ENCODE peak calls at places on chromosomes 1 and 21, in six cellular contexts. J is AG10803, E is AG04450, Q is HCT116, A is right lobe of liver, L is lower leg skin. Y is an unnamed sample.

GRCh38 chr1:21326861-21327344 is 36.6 kb upstream of the ECE1 start:
- DNase-seq in Q (no peak), A (no peak), E (no peak), J (no peak), L (no peak), Y (no peak)

GRCh38 chr1:22114083-22115012 is 28.5 kb downstream of the WNT4 start:
- DNase-seq in Q (no peak), L (no peak), E (peak; percentile 44), A (no peak), J (peak; percentile 50), Y (no peak)

GRCh38 chr1:30060738-30061137 is 662.6 kb downstream of the MATN1 start:
- DNase-seq in Q (no peak), J (no peak), A (no peak), L (no peak), E (no peak), Y (no peak)

GRCh38 chr1:53142226-53142853 is at the start of gene SLC1A7:
- DNase-seq in L (peak; percentile 73), A (no peak), Q (no peak), E (no peak), J (no peak), Y (no peak)

GRCh38 chr1:203649551-203650011 is 22.9 kb downstream of the ATP2B4 start:
- DNase-seq in Q (no peak), L (no peak), J (no peak), A (no peak), E (no peak), Y (no peak)

GRCh38 chr21:17391811-17392340 is 121.0 kb upstream of the CXADR start:
- DNase-seq in L (no peak), A (no peak), Q (no peak), J (no peak), E (no peak), Y (no peak)

GRCh38 chr1:183562701-183563100 is 27.6 kb downstream of the NCF2 start:
- DNase-seq in E (no peak), A (no peak), J (no peak), Q (no peak), L (no peak), Y (no peak)

GRCh38 chr1:162736633-162737067 is 53.9 kb upstream of the HSD17B7 start:
- DNase-seq in A (no peak), L (no peak), E (no peak), Q (no peak), J (no peak), Y (no peak)

DNA sequence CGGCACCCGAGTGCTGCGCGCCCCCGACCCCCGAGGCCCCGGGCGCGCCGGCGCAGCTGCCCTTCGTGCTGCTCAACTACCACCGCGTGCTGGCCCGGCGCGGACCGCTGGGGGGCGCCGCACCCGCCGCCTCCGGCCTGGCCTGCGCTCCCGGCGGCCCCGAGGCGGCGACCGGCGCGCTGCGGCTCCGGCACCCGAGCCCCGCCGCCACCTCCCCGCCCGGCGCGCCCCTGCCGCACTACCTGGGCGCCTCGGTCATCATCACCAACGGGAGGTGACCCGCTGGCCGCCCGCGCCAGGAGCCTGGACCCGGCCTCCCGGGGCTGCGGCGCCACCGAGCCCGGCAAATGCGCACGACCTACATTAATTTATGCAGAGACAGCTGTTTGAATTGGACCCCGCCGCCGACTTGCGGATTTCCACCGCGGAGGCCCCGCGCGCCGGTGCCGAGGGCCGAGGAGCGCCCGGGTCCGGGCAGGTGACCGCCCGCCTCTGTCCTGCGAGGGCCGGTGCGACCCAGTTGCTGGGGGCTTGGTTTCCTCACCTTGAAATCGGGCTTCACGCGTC is 49.0 kb downstream of the SIM2 start:
- DNase-seq in E (no peak), Q (no peak), A (peak; percentile 70), J (peak; percentile 8), L (no peak), Y (no peak)
- TF ChIP-seq CTCF in E (peak; percentile 25), Q (no peak), A (peak; percentile 37), J (peak; percentile 13), L (no peak), Y (no peak)

GRCh38 chr1:110672753-110673108 is 2.0 kb downstream of the KCNA3 start:
- DNase-seq in A (no peak), E (no peak), L (no peak), J (no peak), Q (no peak), Y (no peak)
- H3K4me3 ChIP-seq in A (no peak overlapping the region), E (no peak overlapping the region), L (no peak overlapping the region), J (no peak overlapping the region), Q (no peak overlapping the region), Y (no peak overlapping the region)

DNA sequence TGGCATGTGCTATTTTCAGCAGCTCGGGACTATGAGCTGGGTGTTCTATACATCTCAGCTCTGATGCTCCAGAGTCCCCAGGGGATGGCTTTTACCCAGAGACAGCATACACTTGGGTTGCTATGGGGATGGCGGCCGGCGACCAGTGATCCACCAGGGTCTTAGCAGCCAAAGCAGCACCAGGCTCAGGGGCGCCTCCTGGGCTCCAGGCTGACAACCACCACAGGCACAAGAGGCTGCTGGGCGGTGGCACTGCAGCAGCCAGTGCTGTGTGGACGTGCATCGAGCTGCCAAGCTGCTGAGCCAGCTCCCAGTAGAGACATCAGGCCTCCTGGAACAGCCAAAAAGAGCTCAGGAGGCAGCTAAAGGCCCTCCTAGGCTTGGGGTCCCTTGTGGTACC is 37.6 kb upstream of the CLSTN1 start:
- DNase-seq in A (no peak), J (no peak), E (no peak), L (no peak), Q (no peak), Y (no peak)
- TF ChIP-seq CTCF in A (no peak), J (no peak), E (no peak), L (no peak), Q (no peak), Y (no peak)

GRCh38 chr21:42533963-42534355 is 20.3 kb downstream of the SLC37A1 start:
- DNase-seq in Q (no peak), J (no peak), E (no peak), A (no peak), L (no peak), Y (no peak)

GRCh38 chr21:42534901-42535378 is 21.3 kb downstream of the SLC37A1 start:
- DNase-seq in E (no peak), L (no peak), J (no peak), Q (no peak), A (no peak), Y (no peak)

GRCh38 chr21:42532466-42533181 is 19.0 kb downstream of the SLC37A1 start:
- DNase-seq in A (peak; percentile 51), L (peak; percentile 89), Q (no peak), E (no peak), J (peak; percentile 7), Y (no peak)

GRCh38 chr21:42534361-42534900 is 20.8 kb downstream of the SLC37A1 start:
- DNase-seq in E (no peak), A (no peak), J (no peak), Q (no peak), L (peak; percentile 85), Y (no peak)

DNA sequence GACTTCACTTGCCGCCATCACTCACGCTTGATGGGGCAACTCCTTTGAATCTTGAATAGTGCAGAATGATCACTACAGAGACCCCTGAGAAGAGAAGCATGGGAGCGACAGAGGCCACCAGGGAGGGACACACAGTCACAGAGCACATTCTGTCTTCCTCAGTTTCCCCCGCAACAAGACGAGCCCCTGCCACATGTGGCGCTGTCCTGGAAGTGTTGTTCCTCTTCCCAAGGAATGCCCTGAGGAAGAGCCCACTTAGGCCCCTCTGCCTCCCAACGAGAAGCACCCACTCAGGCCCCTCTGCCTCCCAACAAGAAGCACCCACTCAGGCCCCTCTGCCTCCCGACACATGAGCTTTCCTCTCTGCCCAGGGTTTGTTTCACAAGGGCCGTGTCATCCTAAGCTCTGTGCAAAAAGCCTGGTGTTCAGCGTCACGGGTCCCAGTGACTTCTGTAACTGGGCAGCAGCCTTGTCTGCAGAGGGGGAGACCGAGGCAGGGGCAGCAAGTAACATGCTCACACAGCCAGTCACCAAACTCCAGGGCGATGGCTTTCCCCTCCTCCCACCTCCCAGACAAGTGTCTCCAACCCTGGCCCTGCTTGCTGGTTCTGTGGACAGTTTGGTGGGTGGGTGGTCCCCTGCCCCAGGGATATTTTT is 19.8 kb downstream of the SLC37A1 start:
- DNase-seq in L (peak; percentile 83), Q (no peak), E (no peak), A (no peak), J (no peak), Y (no peak)
- H3K4me3 ChIP-seq in L (no peak overlapping the region), Q (no peak overlapping the region), E (no peak overlapping the region), A (no peak overlapping the region), J (no peak overlapping the region), Y (no peak overlapping the region)

GRCh38 chr1:187051618-187052232 is 223.0 kb downstream of the PLA2G4A start:
- DNase-seq in J (peak; percentile 54), E (peak; percentile 7), A (no peak), L (no peak), Q (peak; percentile 59), Y (peak; percentile 26)
- TF ChIP-seq CTCF in J (peak; percentile 62), E (peak; percentile 57), A (peak; percentile 19), L (no peak), Q (peak; percentile 38), Y (peak; percentile 59)

GRCh38 chr1:116807871-116808450 is 53.7 kb downstream of the CD2 start:
- DNase-seq in L (no peak), A (no peak), Q (no peak), J (no peak), E (no peak), Y (no peak)
- H3K4me3 ChIP-seq in L (no peak overlapping the region), A (no peak overlapping the region), Q (no peak overlapping the region), J (no peak overlapping the region), E (no peak overlapping the region), Y (no peak overlapping the region)

GRCh38 chr1:211814313-211814712 is 16.2 kb downstream of the LPGAT1 start:
- DNase-seq in Q (no peak), L (no peak), J (no peak), E (no peak), A (no peak), Y (no peak)

GRCh38 chr1:211811126-211811525 is 19.4 kb downstream of the LPGAT1 start:
- DNase-seq in E (no peak), Q (no peak), L (no peak), A (no peak), J (no peak), Y (no peak)

GRCh38 chr1:211812584-211812983 is 18.0 kb downstream of the LPGAT1 start:
- DNase-seq in L (no peak), A (no peak), E (no peak), J (no peak), Q (no peak), Y (no peak)

GRCh38 chr1:211811848-211812247 is 18.7 kb downstream of the LPGAT1 start:
- DNase-seq in E (no peak), J (no peak), L (no peak), Q (no peak), A (no peak), Y (no peak)

DNA sequence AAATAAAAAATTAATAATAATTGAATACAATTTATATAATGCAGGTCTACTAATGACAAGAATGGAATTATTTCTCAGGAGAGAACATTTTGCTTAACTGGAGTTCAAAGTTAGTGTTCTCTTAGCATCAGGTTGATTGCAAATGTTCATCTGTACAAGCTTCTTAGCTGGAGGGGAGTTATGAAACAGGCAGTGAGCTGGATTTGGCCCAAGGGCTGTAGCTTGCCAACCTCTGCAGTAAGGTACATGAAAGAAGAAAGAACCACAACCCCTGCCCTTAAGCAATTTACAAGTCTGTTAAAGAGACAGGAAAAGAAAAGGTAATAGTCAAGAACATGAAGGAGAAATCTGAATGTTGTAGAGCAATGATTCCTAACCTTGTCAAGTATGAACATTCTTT is 17.0 kb downstream of the LPGAT1 start:
- DNase-seq in L (no peak), J (peak; percentile 57), A (peak; percentile 43), E (no peak), Q (no peak), Y (no peak)
- TF ChIP-seq CTCF in L (no peak), J (no peak), A (no peak), E (no peak), Q (no peak), Y (no peak)